ENCODE peak calls at places on chromosome 18, in ten cellular contexts. D, M, J, X, Q, P, G, E, H and B are unnamed samples. For H3K36me3, the result is how much of the 10 kb centered on the place peaks cover.

GRCh38 chr18:26909599-26910290 is 44.2 kb upstream of the AQP4 start:
- DNase-seq in G (no peak), J (no peak), Q (no peak), D (no peak), P (no peak), X (no peak), H (no peak), M (no peak), E (no peak), B (no peak)

GRCh38 chr18:32915526-32915925 is 142.7 kb upstream of the KLHL14 start:
- DNase-seq in D (no peak), X (no peak), M (no peak), Q (no peak), G (no peak), H (no peak), P (no peak), E (no peak), J (no peak), B (no peak)

GRCh38 chr18:36441872-36442271 is 144.4 kb downstream of the FHOD3 start:
- DNase-seq in D (no peak), J (no peak), H (no peak), M (no peak), X (no peak), P (peak), Q (no peak), E (no peak), G (peak), B (no peak)

GRCh38 chr18:46412831-46413371 is 244.1 kb downstream of the LOXHD1 start:
- DNase-seq in J (no peak), H (no peak), X (no peak), Q (no peak), G (peak), D (peak), M (no peak), E (no peak), P (no peak), B (no peak)

GRCh38 chr18:66867653-66868052 is 263.8 kb upstream of the CDH19 start:
- DNase-seq in Q (no peak), D (no peak), X (no peak), J (no peak), P (no peak), G (no peak), M (no peak), H (no peak), E (no peak), B (no peak)

GRCh38 chr18:48342125-48342524 is 67.1 kb downstream of the ZBTB7C start:
- DNase-seq in H (no peak), G (no peak), X (peak), D (no peak), M (no peak), E (no peak), Q (no peak), P (no peak), J (no peak), B (peak)

GRCh38 chr18:59087391-59087790 is 52.3 kb upstream of the SEC11C start:
- DNase-seq in E (no peak), H (no peak), D (no peak), X (no peak), M (no peak), G (no peak), J (no peak), Q (no peak), P (no peak), B (no peak)

GRCh38 chr18:76518543-76519155 is 23.6 kb upstream of the ZNF516 start:
- DNase-seq in P (peak), D (no peak), Q (no peak), J (peak), E (no peak), X (peak), H (no peak), M (no peak), G (peak), B (peak)

GRCh38 chr18:79208882-79209281 is 139.7 kb downstream of the ATP9B start:
- DNase-seq in E (no peak), Q (peak), J (no peak), M (no peak), D (no peak), X (no peak), P (no peak), H (no peak), G (no peak), B (no peak)

GRCh38 chr18:7645756-7646155 is 78.6 kb downstream of the PTPRM start:
- DNase-seq in E (no peak), G (no peak), Q (peak), X (no peak), J (no peak), H (no peak), M (no peak), D (no peak), P (no peak), B (no peak)

GRCh38 chr18:30248061-30248460 is 794.5 kb downstream of the DSC3 start:
- DNase-seq in H (no peak), P (no peak), M (no peak), X (no peak), E (no peak), D (no peak), G (no peak), J (no peak), Q (no peak), B (no peak)

GRCh38 chr18:22260208-22260816 is 90.9 kb downstream of the GATA6 start:
- DNase-seq in M (no peak), G (no peak), X (no peak), H (no peak), Q (no peak), P (no peak), D (no peak), E (no peak), J (no peak), B (no peak)

GRCh38 chr18:44943201-44943881 is 262.7 kb downstream of the SETBP1 start:
- DNase-seq in H (no peak), P (peak), M (no peak), D (no peak), G (no peak), X (peak), E (no peak), J (no peak), Q (no peak), B (no peak)

GRCh38 chr18:47149457-47150028 is 757 bp downstream of the HDHD2 start:
- DNase-seq in E (no peak), X (peak), P (peak), J (no peak), G (no peak), Q (no peak), H (no peak), D (no peak), M (no peak), B (no peak)

GRCh38 chr18:78769502-78770113 is 210.0 kb upstream of the SALL3 start:
- DNase-seq in Q (no peak), P (no peak), G (no peak), M (no peak), D (no peak), X (no peak), E (no peak), J (peak), H (no peak), B (no peak)

GRCh38 chr18:75227535-75227934 is 16.9 kb downstream of the TSHZ1 start:
- DNase-seq in P (no peak), D (no peak), X (no peak), E (peak), Q (no peak), H (no peak), J (no peak), M (no peak), G (no peak), B (no peak)

GRCh38 chr18:45588831-45589558 is 26.3 kb upstream of the SLC14A2 start:
- DNase-seq in E (no peak), D (no peak), P (no peak), Q (no peak), J (no peak), X (no peak), H (no peak), M (no peak), G (peak), B (no peak)

GRCh38 chr18:62485684-62486083 is 37.1 kb upstream of the ZCCHC2 start:
- DNase-seq in Q (no peak), D (no peak), M (peak), J (peak), G (peak), H (no peak), P (peak), X (no peak), E (peak), B (no peak)

GRCh38 chr18:23266717-23267446 is 131.6 kb downstream of the CABLES1 start:
- DNase-seq in H (no peak), M (no peak), E (no peak), X (no peak), J (no peak), Q (no peak), D (no peak), P (no peak), G (no peak), B (no peak)

GRCh38 chr18:45775241-45775676 is 50.2 kb upstream of the SIGLEC15 start:
- DNase-seq in H (no peak), J (peak), P (peak), G (peak), X (peak), M (peak), E (no peak), D (peak), Q (peak), B (peak)

GRCh38 chr18:41484069-41484468 is 471.0 kb upstream of the PIK3C3 start:
- DNase-seq in J (no peak), E (no peak), G (no peak), P (no peak), M (no peak), Q (no peak), X (no peak), H (no peak), D (no peak), B (no peak)

GRCh38 chr18:54532222-54532621 is 58.8 kb upstream of the DYNAP start:
- DNase-seq in G (no peak), H (no peak), E (peak), P (no peak), Q (no peak), X (no peak), M (no peak), J (no peak), D (no peak), B (no peak)

GRCh38 chr18:839224-840079 is 27.4 kb upstream of the YES1 start:
- DNase-seq in Q (peak), G (peak), D (peak), X (peak), M (peak), J (peak), E (peak), P (peak), H (no peak), B (peak)
- H3K4me3 ChIP-seq in Q (no peak), G (no peak), D (no peak), X (no peak), M (no peak), J (no peak), E (peak), P (no peak), H (no peak), B (no peak)

DNA sequence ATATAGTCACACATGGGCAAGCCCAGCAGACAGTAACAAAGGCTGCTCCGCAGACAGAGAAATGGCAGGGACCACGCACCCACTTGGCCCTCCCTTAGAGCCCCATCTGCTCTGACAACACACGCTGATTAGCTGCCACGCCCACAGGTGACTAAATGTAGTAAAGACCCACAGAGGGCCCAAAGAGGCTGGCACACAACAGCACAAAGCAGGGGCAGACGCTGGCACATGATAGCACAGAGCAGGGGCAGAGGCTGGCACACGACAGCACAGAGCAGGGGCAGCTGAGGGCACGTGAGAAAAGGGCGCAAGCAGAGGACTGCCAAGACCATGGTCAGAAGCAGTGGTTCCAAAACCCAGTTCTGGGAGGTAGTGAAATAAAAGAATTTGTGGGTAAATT is 10.6 kb downstream of the AFG3L2 start:
- DNase-seq in G (no peak), J (peak), H (no peak), D (no peak), M (no peak), P (no peak), E (no peak), Q (no peak), X (no peak), B (no peak)
- H3K36me3 ChIP-seq in G (under half), J (half or more), H (half or more), D (half or more), M (under half), P (under half), E (half or more), Q (under half), X (under half), B (under half)

DNA sequence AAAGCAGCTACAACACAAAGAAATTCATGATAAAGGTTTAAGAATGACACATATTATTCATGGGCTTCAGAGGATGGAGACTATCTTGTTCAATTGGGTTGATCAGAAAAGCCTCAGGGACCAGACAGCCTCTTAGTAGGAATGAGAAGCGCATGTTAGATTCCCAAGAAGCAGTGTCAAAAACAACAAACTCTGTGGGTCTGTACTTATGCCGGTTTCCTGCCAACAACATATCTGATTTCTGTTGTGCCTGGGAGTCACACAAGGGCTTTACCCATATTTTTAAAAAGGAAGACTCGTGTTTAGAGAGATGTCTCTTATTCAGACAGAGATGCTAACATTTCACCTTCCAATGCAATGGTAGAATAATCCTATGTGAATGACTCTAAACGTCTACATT is 2180.6 kb upstream of the CELF4 start:
- DNase-seq in D (no peak), H (no peak), Q (no peak), G (no peak), X (no peak), P (peak), E (no peak), J (no peak), M (no peak), B (no peak)
- H3K4me3 ChIP-seq in D (no peak), H (no peak), Q (no peak), G (no peak), X (no peak), P (no peak), E (no peak), J (no peak), M (no peak), B (no peak)

DNA sequence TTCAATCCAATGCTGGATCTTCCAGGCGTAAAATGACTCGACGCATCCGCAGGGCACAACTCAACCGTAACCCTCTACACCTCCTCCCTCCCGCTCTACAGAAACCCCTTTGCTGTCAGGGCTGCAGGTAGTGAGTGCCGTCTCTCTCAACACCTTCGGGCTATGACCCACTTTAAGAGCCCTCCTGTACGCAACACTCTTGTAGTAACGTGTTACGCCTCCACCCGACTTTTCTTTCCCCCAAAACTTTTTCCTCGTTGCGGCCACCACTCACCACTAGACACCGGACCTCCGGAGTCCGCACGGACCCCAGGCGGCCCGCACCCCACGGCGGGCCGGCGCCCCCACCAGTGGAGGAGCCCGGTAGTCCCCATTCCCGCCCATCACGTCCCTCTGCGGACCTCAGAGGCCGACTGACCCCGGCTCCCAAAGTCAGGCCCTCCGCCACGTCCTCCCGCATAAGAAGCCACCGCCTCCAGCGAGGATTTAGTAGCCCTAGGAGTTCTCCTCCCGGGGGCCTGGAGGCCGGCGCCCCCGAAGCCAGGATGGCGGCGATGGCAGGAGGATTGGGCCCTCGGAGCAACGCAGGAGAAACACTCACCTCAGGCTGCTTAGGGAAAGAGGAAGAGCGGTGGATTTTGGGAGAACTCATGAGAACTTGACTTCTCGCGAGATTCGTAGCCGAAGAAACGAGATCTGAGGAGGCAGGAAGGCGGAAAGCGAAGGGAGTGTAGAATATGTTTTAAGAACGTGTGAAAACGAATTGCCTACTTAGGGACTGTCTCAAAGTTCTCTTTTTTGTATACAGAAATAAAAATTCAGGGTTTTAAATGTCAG is 5.0 kb upstream of the C18orf32 start:
- DNase-seq in E (peak), G (peak), J (peak), D (peak), X (peak), M (peak), H (peak), P (peak), Q (peak), B (peak)
- H3K36me3 ChIP-seq in E (under half), G (under half), J (under half), D (under half), X (under half), M (under half), H (under half), P (under half), Q (under half), B (under half)

GRCh38 chr18:11668441-11669169 is 20.5 kb upstream of the GNAL start:
- DNase-seq in G (no peak), H (no peak), Q (no peak), J (no peak), D (no peak), E (no peak), M (no peak), P (no peak), X (no peak), B (no peak)

GRCh38 chr18:11669271-11669947 is 19.7 kb upstream of the GNAL start:
- DNase-seq in P (no peak), M (no peak), X (no peak), H (no peak), D (no peak), Q (no peak), J (no peak), E (no peak), G (no peak), B (no peak)

GRCh38 chr18:11671156-11671555 is 17.9 kb upstream of the GNAL start:
- DNase-seq in G (no peak), P (no peak), E (no peak), Q (no peak), X (no peak), H (no peak), D (no peak), J (no peak), M (no peak), B (no peak)

GRCh38 chr18:11672198-11672597 is 16.9 kb upstream of the GNAL start:
- DNase-seq in H (no peak), E (no peak), G (no peak), Q (no peak), J (no peak), D (no peak), P (no peak), X (no peak), M (no peak), B (no peak)

DNA sequence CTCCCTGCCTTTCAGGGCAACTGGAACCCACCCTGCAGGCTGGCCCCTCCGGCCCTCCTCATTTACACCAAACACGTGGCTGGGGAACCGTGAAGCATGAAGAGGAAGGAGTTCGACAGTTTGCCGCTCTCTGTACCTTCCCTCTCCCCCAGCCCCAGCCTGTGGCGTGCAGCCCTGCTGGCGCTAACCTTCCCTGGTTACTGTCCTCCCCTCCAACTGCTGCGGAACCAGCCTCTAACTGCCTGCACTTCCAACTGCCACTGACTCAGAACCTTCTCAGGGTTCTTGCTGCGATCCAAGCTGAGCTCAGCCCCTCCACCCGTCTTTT is 19.2 kb upstream of the GNAL start:
- DNase-seq in Q (no peak), G (no peak), J (no peak), X (no peak), E (no peak), M (no peak), P (no peak), H (no peak), D (no peak), B (no peak)
- H3K4me3 ChIP-seq in Q (no peak), G (no peak), J (no peak), X (no peak), E (no peak), M (no peak), P (no peak), H (no peak), D (no peak), B (no peak)

DNA sequence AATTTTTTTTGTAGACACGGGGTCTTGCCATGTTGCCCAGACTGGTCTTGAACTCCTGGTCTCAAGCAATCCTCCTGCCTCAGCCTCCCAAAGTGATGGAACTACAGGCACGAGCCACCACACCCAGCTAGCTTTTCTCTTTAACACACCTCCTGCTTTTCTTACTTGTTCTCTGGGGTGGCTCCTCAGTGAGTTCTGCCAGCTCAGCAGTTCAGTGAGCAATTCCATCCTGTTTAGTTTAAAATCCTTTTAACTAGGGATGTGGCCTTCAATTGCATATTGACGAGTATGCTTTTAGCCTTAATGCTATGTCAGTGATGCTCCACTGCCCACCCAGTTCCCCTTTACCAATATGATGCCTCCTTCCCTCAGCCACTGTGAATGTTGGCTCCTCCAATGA is 16.1 kb downstream of the ZNF397 start:
- DNase-seq in P (no peak), E (no peak), G (no peak), D (no peak), J (no peak), M (no peak), H (no peak), X (no peak), Q (no peak), B (no peak)
- H3K36me3 ChIP-seq in P (under half), E (under half), G (under half), D (under half), J (under half), M (under half), H (half or more), X (under half), Q (under half), B (under half)

DNA sequence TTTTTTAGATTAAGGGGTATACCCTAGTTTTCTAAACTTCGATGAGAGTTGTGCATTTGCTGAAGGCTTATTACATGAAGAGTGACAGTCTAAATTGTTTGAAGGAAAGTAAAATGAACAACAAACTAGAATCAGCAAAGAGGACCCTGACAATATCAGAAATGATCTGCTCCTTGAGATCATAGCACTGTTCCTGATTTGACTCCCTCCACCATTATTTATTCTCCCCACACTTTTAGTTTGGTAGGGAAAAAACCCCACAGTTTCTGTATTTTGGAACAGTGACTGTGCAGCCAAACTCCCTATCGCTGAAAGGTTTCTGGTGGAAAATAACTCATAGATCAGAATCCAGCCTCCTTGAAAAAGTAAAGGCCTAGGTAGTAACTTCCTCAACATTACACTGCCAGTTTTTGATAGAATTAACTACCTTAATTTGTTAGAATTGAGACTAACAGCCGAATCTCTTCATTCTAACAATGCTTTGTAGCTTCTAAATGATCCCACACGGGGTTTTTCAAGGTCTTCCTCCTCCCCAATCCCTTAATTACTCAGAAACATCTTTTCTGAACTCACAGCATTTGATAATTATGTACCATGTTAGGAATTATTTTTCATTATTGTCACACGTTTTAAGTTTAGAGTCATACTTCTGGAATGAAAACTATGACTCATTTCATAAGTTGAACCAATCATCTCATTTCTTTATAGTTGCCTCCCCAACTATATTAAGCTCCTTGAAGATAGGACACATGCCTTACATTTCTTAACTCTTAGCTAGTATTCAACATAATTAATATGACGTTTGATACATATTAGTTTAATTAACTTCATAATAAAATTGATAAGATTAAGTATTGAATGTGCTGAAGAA is 2.9 kb downstream of the MYL12A start:
- DNase-seq in M (no peak), E (no peak), X (no peak), Q (no peak), G (peak), D (no peak), H (no peak), P (no peak), J (no peak), B (no peak)
- H3K4me3 ChIP-seq in M (peak), E (peak), X (no peak), Q (no peak), G (peak), D (no peak), H (no peak), P (peak), J (no peak), B (no peak)